ENCODE peak calls at places on chromosomes 2 and 18, in four cellular contexts. H is PC-3; R is stimulated activated CD4-positive, alpha-beta T cell treated with anti-CD3 and anti-CD28 coated beads, Interleukin-12 subunit alpha, Interleukin-12 subunit beta, amount 100 ng/mL, for 48 hours; L is Kasumi-1. C is an unnamed sample.

GRCh38 chr18:78939734-78940260 is 39.8 kb upstream of the SALL3 start:
- DNase-seq in L (no peak), H (no peak), R (no peak), C (no peak)

GRCh38 chr2:207619764-207620203 is 5.4 kb downstream of the METTL21A start:
- DNase-seq in H (no peak), R (no peak), L (peak; percentile 63), C (peak; percentile 56)

GRCh38 chr2:188788621-188789020 is 185.6 kb upstream of the COL3A1 start:
- DNase-seq in H (peak; percentile 76), L (peak; percentile 77), R (no peak), C (no peak)

GRCh38 chr2:147500819-147501395 is 343.9 kb upstream of the ACVR2A start:
- DNase-seq in H (peak; percentile 11), L (no peak), R (no peak), C (no peak)

GRCh38 chr2:60312618-60313017 is 240.8 kb downstream of the BCL11A start:
- DNase-seq in R (no peak), L (no peak), H (no peak), C (no peak)

GRCh38 chr2:186380805-186381204 is 105.3 kb upstream of the ZC3H15 start:
- DNase-seq in R (no peak), L (no peak), H (no peak), C (no peak)

GRCh38 chr18:59902180-59902992 is 2.6 kb downstream of the PMAIP1 start:
- DNase-seq in L (no peak), R (peak; percentile 29), H (peak; percentile 87), C (no peak)

GRCh38 chr2:88669371-88670214 is 21.9 kb upstream of the RPIA start:
- DNase-seq in L (peak; percentile 29), R (peak; percentile 26), H (peak; percentile 80), C (peak; percentile 67)

GRCh38 chr2:173218331-173219056 is 136.2 kb upstream of the CDCA7 start:
- DNase-seq in H (no peak), R (no peak), L (peak; percentile 8), C (no peak)

GRCh38 chr18:7617738-7618422 is 50.8 kb downstream of the PTPRM start:
- DNase-seq in H (no peak), R (no peak), L (no peak), C (no peak)

GRCh38 chr2:10141736-10142639 is 19.4 kb downstream of the RRM2 start:
- DNase-seq in L (peak; percentile 17), R (no peak), H (peak; percentile 41), C (peak; percentile 52)

GRCh38 chr2:142483653-142484052 is 352.8 kb upstream of the LRP1B start:
- DNase-seq in R (no peak), L (no peak), H (no peak), C (no peak)

GRCh38 chr2:96153991-96154431 is 8.8 kb upstream of the DUSP2 start:
- DNase-seq in L (no peak), H (no peak), R (no peak), C (no peak)

GRCh38 chr2:207252979-207253640 is 87.4 kb upstream of the KLF7 start:
- DNase-seq in H (no peak), R (no peak), L (no peak), C (no peak)

GRCh38 chr2:83471708-83472107 is 987.4 kb downstream of the SUCLG1 start:
- DNase-seq in L (no peak), H (no peak), R (no peak), C (no peak)

GRCh38 chr18:48412339-48412929 is 3.3 kb upstream of the ZBTB7C start:
- DNase-seq in H (peak; percentile 41), L (peak; percentile 66), R (no peak), C (peak; percentile 16)

GRCh38 chr18:24588440-24588839 is 128.0 kb downstream of the HRH4 start:
- DNase-seq in L (no peak), R (no peak), H (no peak), C (no peak)

GRCh38 chr2:241636182-241636982 is 576 bp downstream of the THAP4 start:
- DNase-seq in L (peak; percentile 2), H (peak; percentile 41), R (no peak), C (no peak)

GRCh38 chr2:32711219-32711618 is 83.4 kb downstream of the TTC27 start:
- DNase-seq in H (peak; percentile 90), L (no peak), R (no peak), C (no peak)

GRCh38 chr2:120552800-120553471 is 182.7 kb upstream of the GLI2 start:
- DNase-seq in L (peak; percentile 3), R (peak; percentile 11), H (peak; percentile 98), C (no peak)

GRCh38 chr18:11178951-11179549 is 29.7 kb upstream of the PIEZO2 start:
- DNase-seq in L (no peak), H (no peak), R (no peak), C (no peak)

GRCh38 chr18:76932026-76932819 is 109.9 kb downstream of the ZNF236 start:
- DNase-seq in H (no peak), L (no peak), R (no peak), C (no peak)

GRCh38 chr2:176537932-176538331 is 268.7 kb downstream of the MTX2 start:
- DNase-seq in L (no peak), R (no peak), H (no peak), C (no peak)

GRCh38 chr18:75588412-75588811 is 160.9 kb upstream of the SMIM21 start:
- DNase-seq in H (no peak), L (no peak), R (no peak), C (no peak)

GRCh38 chr18:21672868-21673267 is 31.7 kb downstream of the ABHD3 start:
- DNase-seq in R (no peak), L (no peak), H (peak; percentile 87), C (no peak)

GRCh38 chr18:44682181-44682870 is 1.6 kb downstream of the SETBP1 start:
- DNase-seq in H (no peak), R (no peak), L (no peak), C (peak; percentile 31)

GRCh38 chr2:144943986-144944385 is 424.1 kb upstream of the ZEB2 start:
- DNase-seq in L (no peak), R (no peak), H (peak; percentile 87), C (no peak)

GRCh38 chr2:150125188-150125587 is 362.3 kb downstream of the RND3 start:
- DNase-seq in H (no peak), L (no peak), R (no peak), C (no peak)

GRCh38 chr18:30969670-30970069 is 72.9 kb downstream of the DSC3 start:
- DNase-seq in L (no peak), R (no peak), H (no peak), C (no peak)

GRCh38 chr2:158232476-158232875 is 130.8 kb downstream of the UPP2 start:
- DNase-seq in L (no peak), R (no peak), H (peak; percentile 70), C (no peak)

GRCh38 chr18:45521777-45522176 is 93.5 kb upstream of the SLC14A2 start:
- DNase-seq in H (no peak), R (no peak), L (no peak), C (no peak)

GRCh38 chr18:25061345-25061744 is 290.6 kb downstream of the ZNF521 start:
- DNase-seq in L (no peak), R (no peak), H (no peak), C (no peak)

GRCh38 chr18:27017901-27018500 is 152.5 kb upstream of the AQP4 start:
- DNase-seq in L (peak; percentile 37), H (peak; percentile 45), R (no peak), C (no peak)

GRCh38 chr2:234290671-234291070 is 206.2 kb downstream of the ARL4C start:
- DNase-seq in R (peak; percentile 65), L (no peak), H (no peak), C (peak; percentile 46)

C was measured in B cell.